ENCODE peak calls at places on chromosomes 4 and X, in eight cellular contexts. C is ACHN, Z is caudate nucleus, Y is NCI-H460, E is T-helper 2 cell, F is nephron progenitor cell, P is OCI-LY7, T is HEK293T. U is an unnamed sample.

GRCh38 chr4:64883087-64883926 is 474.1 kb upstream of the TECRL start:
- DNase-seq in T (no peak), E (no peak), Z (no peak), C (no peak), F (no peak), Y (no peak), P (no peak), U (no peak)

GRCh38 chr4:74615411-74615810 is 170.5 kb downstream of the AREG start:
- DNase-seq in C (no peak), F (no peak), E (no peak), P (no peak), Z (no peak), Y (no peak), T (no peak), U (no peak)

GRCh38 chrX:10821293-10821692 is 200.9 kb upstream of the MID1 start:
- DNase-seq in P (no peak), C (no peak), E (no peak), F (no peak), Y (no peak), T (no peak), Z (no peak), U (no peak)

GRCh38 chr4:147791870-147792269 is 60.0 kb downstream of the ARHGAP10 start:
- DNase-seq in Y (no peak), T (no peak), F (no peak), Z (no peak), C (no peak), P (no peak), E (no peak), U (no peak)

GRCh38 chr4:99395595-99396364 is 39.4 kb downstream of the ADH7 start:
- DNase-seq in Y (no peak), E (no peak), T (no peak), Z (no peak), P (no peak), F (no peak), C (peak; percentile 9), U (no peak)

GRCh38 chr4:7518871-7519637 is 84.3 kb upstream of the PSAPL1 start:
- DNase-seq in F (no peak), Y (no peak), P (no peak), Z (no peak), E (no peak), T (no peak), C (no peak), U (no peak)

GRCh38 chr4:73727685-73728084 is 12.7 kb upstream of the CXCL8 start:
- DNase-seq in E (no peak), Y (peak; percentile 94), C (peak; percentile 89), P (no peak), Z (no peak), T (no peak), F (no peak), U (no peak)

GRCh38 chrX:12579311-12579710 is 211.9 kb upstream of the PRPS2 start:
- DNase-seq in E (no peak), P (no peak), T (no peak), C (no peak), Z (no peak), F (no peak), Y (no peak), U (no peak)

GRCh38 chrX:57899064-57899463 is 11.2 kb downstream of the ZXDA start:
- DNase-seq in E (no peak), C (no peak), Y (no peak), Z (no peak), P (no peak), T (no peak), F (no peak), U (no peak)

GRCh38 chr4:41072021-41072777 is 142.1 kb downstream of the APBB2 start:
- DNase-seq in Y (no peak), F (no peak), Z (no peak), C (no peak), T (no peak), E (no peak), P (no peak), U (no peak)

GRCh38 chr4:19592391-19592790 is 659.3 kb upstream of the SLIT2 start:
- DNase-seq in F (no peak), E (no peak), P (no peak), T (no peak), Y (no peak), Z (no peak), C (no peak), U (no peak)

GRCh38 chr4:166091914-166092510 is 219.0 kb downstream of the TLL1 start:
- DNase-seq in Z (no peak), P (peak; percentile 64), T (peak; percentile 26), F (no peak), E (no peak), Y (peak; percentile 44), C (peak; percentile 49), U (peak; percentile 28)

GRCh38 chr4:161249779-161250440 is 913.9 kb downstream of the FSTL5 start:
- DNase-seq in E (no peak), Z (no peak), P (no peak), F (no peak), Y (no peak), C (no peak), T (no peak), U (no peak)

GRCh38 chr4:56976283-56976877 is 1.0 kb downstream of the NOA1 start:
- DNase-seq in P (peak; percentile 7), C (peak; percentile 8), Z (no peak), E (no peak), F (peak; percentile 36), Y (no peak), T (peak; percentile 18), U (peak; percentile 12)

GRCh38 chr4:167032876-167033275 is 201.4 kb downstream of the SPOCK3 start:
- DNase-seq in Z (no peak), Y (no peak), T (no peak), P (no peak), C (no peak), E (no peak), F (no peak), U (no peak)

GRCh38 chrX:16573781-16574180 is 76.2 kb upstream of the S100G start:
- DNase-seq in P (no peak), C (peak; percentile 52), T (no peak), Z (no peak), F (no peak), Y (no peak), E (no peak), U (no peak)

GRCh38 chrX:49171752-49172279 is at the start of gene PLP2:
- DNase-seq in T (no peak), C (peak; percentile 43), Y (no peak), E (peak; percentile 41), P (peak; percentile 67), Z (no peak), F (peak; percentile 27), U (no peak)

GRCh38 chrX:153625271-153626024 is 21.6 kb upstream of the DUSP9 start:
- DNase-seq in C (no peak), F (no peak), P (no peak), T (no peak), Y (no peak), E (no peak), Z (no peak), U (no peak)

GRCh38 chr4:152535236-152535902 is 523 bp downstream of the FBXW7 start:
- DNase-seq in E (no peak), C (no peak), Y (no peak), T (peak; percentile 17), P (peak; percentile 36), F (no peak), Z (no peak), U (no peak)